ENCODE peak calls at places on chromosomes 16 and 17, in ten cellular contexts. K, N, J, M, B, I, T, V, R and W are unnamed samples.

GRCh38 chr17:80878876-80879722 is 112.5 kb upstream of the CHMP6 start:
- DNase-seq in K (no peak), N (no peak), J (no peak), M (no peak), B (no peak), I (no peak), T (no peak), V (no peak), R (no peak), W (no peak)

GRCh38 chr17:44386182-44386525 is 3.3 kb downstream of the ITGA2B start:
- DNase-seq in K (no peak), N (no peak), J (no peak), M (no peak), B (no peak), I (no peak), T (no peak), V (no peak), R (no peak), W (no peak)

GRCh38 chr16:29808219-29808900 is 2.0 kb downstream of the MAZ start:
- DNase-seq in K (no peak), N (no peak), J (no peak), M (no peak), B (no peak), I (no peak), T (no peak), V (no peak), R (no peak), W (no peak)

GRCh38 chr16:20704281-20704680 is 6.8 kb upstream of the ACSM1 start:
- DNase-seq in K (no peak), N (no peak), J (no peak), M (no peak), B (no peak), I (no peak), T (no peak), V (no peak), R (no peak), W (no peak)

GRCh38 chr16:84013787-84014569 is 28.6 kb downstream of the SLC38A8 start:
- DNase-seq in K (no peak), N (no peak), J (no peak), M (peak; percentile 31), B (peak; percentile 60), I (peak; percentile 51), T (peak; percentile 63), V (peak; percentile 91), R (no peak), W (peak; percentile 92)

GRCh38 chr17:2049333-2050245 is 5.3 kb upstream of the HIC1 start:
- DNase-seq in K (peak; percentile 89), N (peak; percentile 84), J (peak; percentile 82), M (peak; percentile 84), B (no peak), I (peak; percentile 75), T (peak; percentile 64), V (peak; percentile 77), R (peak; percentile 81), W (peak; percentile 64)

GRCh38 chr16:55613578-55614333 is 42.0 kb upstream of the SLC6A2 start:
- DNase-seq in K (no peak), N (no peak), J (no peak), M (no peak), B (no peak), I (no peak), T (no peak), V (no peak), R (no peak), W (no peak)

GRCh38 chr17:12620200-12620720 is 45.4 kb upstream of the MYOCD start:
- DNase-seq in K (no peak), N (no peak), J (no peak), M (no peak), B (no peak), I (peak; percentile 1), T (no peak), V (peak; percentile 42), R (no peak), W (no peak)

GRCh38 chr16:72508196-72508595 is 336.2 kb upstream of the PMFBP1 start:
- DNase-seq in K (no peak), N (no peak), J (no peak), M (no peak), B (no peak), I (no peak), T (no peak), V (no peak), R (peak; percentile 31), W (no peak)

GRCh38 chr17:8997994-8998628 is 23.2 kb upstream of the NTN1 start:
- DNase-seq in K (peak; percentile 62), N (peak; percentile 67), J (peak; percentile 64), M (peak; percentile 30), B (no peak), I (peak; percentile 35), T (peak; percentile 25), V (peak; percentile 55), R (peak; percentile 34), W (peak; percentile 48)

GRCh38 chr17:17120716-17121115 is 78.5 kb downstream of the MPRIP start:
- DNase-seq in K (no peak), N (no peak), J (no peak), M (no peak), B (no peak), I (no peak), T (no peak), V (no peak), R (peak; percentile 20), W (no peak)

GRCh38 chr17:75067856-75068255 is 19.9 kb upstream of the SLC16A5 start:
- DNase-seq in K (no peak), N (no peak), J (no peak), M (no peak), B (no peak), I (no peak), T (no peak), V (no peak), R (no peak), W (no peak)

GRCh38 chr17:47692137-47692894 is 1.6 kb upstream of the TBKBP1 start:
- DNase-seq in K (no peak), N (no peak), J (no peak), M (no peak), B (no peak), I (no peak), T (no peak), V (no peak), R (no peak), W (no peak)

GRCh38 chr16:57289391-57290257 is 5.2 kb upstream of the PLLP start:
- DNase-seq in K (no peak), N (no peak), J (no peak), M (no peak), B (no peak), I (no peak), T (no peak), V (no peak), R (no peak), W (no peak)

GRCh38 chr17:79087428-79088143 is 13.0 kb downstream of the ENGASE start:
- DNase-seq in K (peak; percentile 77), N (peak; percentile 29), J (peak; percentile 63), M (peak; percentile 83), B (peak; percentile 4), I (peak; percentile 66), T (peak; percentile 26), V (peak; percentile 67), R (peak; percentile 33), W (peak; percentile 20)

GRCh38 chr17:2707721-2708584 is 3.6 kb downstream of the CLUH start:
- DNase-seq in K (peak; percentile 83), N (no peak), J (no peak), M (peak; percentile 30), B (no peak), I (no peak), T (no peak), V (no peak), R (no peak), W (no peak)

GRCh38 chr16:58451945-58452401 is 48.0 kb upstream of the NDRG4 start:
- DNase-seq in K (no peak), N (no peak), J (no peak), M (no peak), B (no peak), I (no peak), T (peak; percentile 54), V (no peak), R (peak; percentile 13), W (peak; percentile 96)

GRCh38 chr17:2856727-2857126 is 60.5 kb downstream of the RAP1GAP2 start:
- DNase-seq in K (no peak), N (no peak), J (no peak), M (no peak), B (no peak), I (no peak), T (no peak), V (no peak), R (no peak), W (no peak)

GRCh38 chr16:17476414-17477259 is 5.9 kb upstream of the XYLT1 start:
- DNase-seq in K (no peak), N (no peak), J (no peak), M (peak; percentile 49), B (no peak), I (peak; percentile 82), T (peak; percentile 24), V (peak; percentile 55), R (peak; percentile 72), W (no peak)

GRCh38 chr16:73037331-73037745 is 10.6 kb downstream of the ZFHX3 start:
- DNase-seq in K (no peak), N (no peak), J (no peak), M (no peak), B (no peak), I (no peak), T (no peak), V (no peak), R (no peak), W (no peak)

GRCh38 chr17:4407851-4408250 is 25.9 kb upstream of the SPNS3 start:
- DNase-seq in K (no peak), N (no peak), J (no peak), M (no peak), B (no peak), I (no peak), T (no peak), V (no peak), R (no peak), W (no peak)

GRCh38 chr17:63483655-63484575 is 7.1 kb downstream of the ACE start:
- DNase-seq in K (no peak), N (no peak), J (no peak), M (no peak), B (no peak), I (no peak), T (no peak), V (no peak), R (no peak), W (no peak)

GRCh38 chr16:87836844-87837581 is 32.3 kb downstream of the SLC7A5 start:
- DNase-seq in K (peak; percentile 64), N (no peak), J (no peak), M (peak; percentile 79), B (no peak), I (no peak), T (no peak), V (no peak), R (no peak), W (no peak)

GRCh38 chr16:74438492-74438979 is 17.3 kb upstream of the CLEC18B start:
- DNase-seq in K (no peak), N (no peak), J (no peak), M (no peak), B (no peak), I (no peak), T (no peak), V (no peak), R (no peak), W (no peak)

GRCh38 chr16:1613240-1613639 is 1.1 kb downstream of the CRAMP1 start:
- DNase-seq in K (no peak), N (no peak), J (no peak), M (no peak), B (no peak), I (no peak), T (no peak), V (no peak), R (no peak), W (no peak)

GRCh38 chr17:49616086-49616485 is 40.4 kb downstream of the NXPH3 start:
- DNase-seq in K (no peak), N (no peak), J (no peak), M (no peak), B (no peak), I (no peak), T (no peak), V (no peak), R (no peak), W (no peak)

GRCh38 chr17:50677851-50678375 is 29.8 kb downstream of the ANKRD40 start:
- DNase-seq in K (no peak), N (no peak), J (no peak), M (no peak), B (no peak), I (no peak), T (no peak), V (no peak), R (no peak), W (no peak)

GRCh38 chr17:2608350-2608913 is 15.0 kb downstream of the PAFAH1B1 start:
- DNase-seq in K (no peak), N (no peak), J (no peak), M (no peak), B (no peak), I (no peak), T (no peak), V (no peak), R (no peak), W (no peak)